ENCODE peak calls at places on chromosomes 12 and 14, in seven cellular contexts. One of them, this sample, is unnamed.

GRCh38 chr12:47316609-47317049 is 236.9 kb upstream of the AMIGO2 start:
- DNase-seq in HCT116: no peak
- DNase-seq in fibroblast of pulmonary artery: peak
- DNase-seq in lower leg skin: no peak
- DNase-seq in Calu3: no peak
- DNase-seq in LoVo: no peak
- DNase-seq in AG04450: no peak
- DNase-seq in this sample: no peak

GRCh38 chr12:39575498-39575875 is 44.1 kb downstream of the ABCD2 start:
- DNase-seq in HCT116: no peak
- DNase-seq in Calu3: no peak
- DNase-seq in fibroblast of pulmonary artery: no peak
- DNase-seq in AG04450: no peak
- DNase-seq in LoVo: no peak
- DNase-seq in lower leg skin: no peak
- DNase-seq in this sample: no peak

GRCh38 chr12:27576667-27577347 is 52.8 kb downstream of the PPFIBP1 start:
- DNase-seq in Calu3: no peak
- DNase-seq in AG04450: no peak
- DNase-seq in lower leg skin: no peak
- DNase-seq in fibroblast of pulmonary artery: no peak
- DNase-seq in LoVo: no peak
- DNase-seq in HCT116: no peak
- DNase-seq in this sample: no peak

GRCh38 chr12:107169200-107169599 is 75.9 kb upstream of the CRY1 start:
- DNase-seq in lower leg skin: no peak
- DNase-seq in AG04450: no peak
- DNase-seq in fibroblast of pulmonary artery: no peak
- DNase-seq in HCT116: no peak
- DNase-seq in LoVo: no peak
- DNase-seq in Calu3: no peak
- DNase-seq in this sample: no peak

GRCh38 chr12:32895688-32896437 is 714 bp downstream of the PKP2 start:
- DNase-seq in LoVo: peak
- DNase-seq in lower leg skin: no peak
- DNase-seq in fibroblast of pulmonary artery: no peak
- DNase-seq in AG04450: no peak
- DNase-seq in HCT116: no peak
- DNase-seq in Calu3: peak
- DNase-seq in this sample: peak

GRCh38 chr12:94831081-94831747 is 172.3 kb downstream of the NDUFA12 start:
- DNase-seq in AG04450: no peak
- DNase-seq in lower leg skin: no peak
- DNase-seq in LoVo: no peak
- DNase-seq in Calu3: no peak
- DNase-seq in fibroblast of pulmonary artery: no peak
- DNase-seq in HCT116: no peak
- DNase-seq in this sample: peak

GRCh38 chr12:89439946-89440345 is 84.7 kb downstream of the GALNT4 start:
- DNase-seq in Calu3: no peak
- DNase-seq in lower leg skin: no peak
- DNase-seq in fibroblast of pulmonary artery: peak
- DNase-seq in AG04450: no peak
- DNase-seq in LoVo: no peak
- DNase-seq in HCT116: no peak
- DNase-seq in this sample: no peak

GRCh38 chr12:6635375-6635855 is 344 bp downstream of the LPAR5 start:
- DNase-seq in LoVo: no peak
- DNase-seq in fibroblast of pulmonary artery: no peak
- DNase-seq in AG04450: no peak
- DNase-seq in Calu3: no peak
- DNase-seq in HCT116: no peak
- DNase-seq in lower leg skin: no peak
- DNase-seq in this sample: no peak

GRCh38 chr14:24310666-24311604 is at the start of gene LTB4R:
- DNase-seq in HCT116: no peak
- DNase-seq in lower leg skin: peak
- DNase-seq in fibroblast of pulmonary artery: peak
- DNase-seq in AG04450: no peak
- DNase-seq in Calu3: no peak
- DNase-seq in LoVo: no peak
- DNase-seq in this sample: no peak

GRCh38 chr12:56413392-56413791 is 35.8 kb downstream of the TIMELESS start:
- DNase-seq in HCT116: no peak
- DNase-seq in AG04450: no peak
- DNase-seq in Calu3: peak
- DNase-seq in LoVo: no peak
- DNase-seq in lower leg skin: no peak
- DNase-seq in fibroblast of pulmonary artery: no peak
- DNase-seq in this sample: no peak

This sample was measured in trophoblast cell.